ENCODE peak calls at places on chromosomes 11 and 22, in nine cellular contexts. E is hypothalamus, Q is fibroblast of pulmonary artery, D is RPMI8226, K is substantia nigra, B is GM13977, F is foreskin fibroblast, U is dermis blood vessel endothelial cell, M is left cardiac atrium. W is an unnamed sample.

GRCh38 chr22:39503590-39503989 is 1.5 kb downstream of the MIEF1 start:
- DNase-seq in M (no peak), U (no peak), B (no peak), K (no peak), F (no peak), D (peak; percentile 47), E (no peak), Q (no peak), W (no peak)

GRCh38 chr11:128789497-128790080 is 77.5 kb downstream of the KCNJ1 start:
- DNase-seq in B (no peak), Q (peak; percentile 49), M (no peak), E (no peak), D (no peak), U (no peak), F (no peak), K (no peak), W (no peak)

GRCh38 chr22:17342361-17342760 is 26.9 kb upstream of the CECR2 start:
- DNase-seq in U (no peak), B (peak; percentile 2), K (no peak), D (no peak), E (no peak), F (no peak), Q (no peak), M (no peak), W (no peak)

GRCh38 chr11:46947399-46948077 is 11.0 kb downstream of the CSTPP1 start:
- DNase-seq in Q (no peak), K (no peak), U (no peak), E (no peak), F (no peak), D (no peak), B (no peak), M (no peak), W (no peak)

GRCh38 chr11:488062-488461 is 19.0 kb downstream of the RNH1 start:
- DNase-seq in K (no peak), U (no peak), M (no peak), D (no peak), Q (no peak), B (no peak), F (no peak), E (no peak), W (no peak)

GRCh38 chr11:59206635-59207034 is 6.1 kb downstream of the MPEG1 start:
- DNase-seq in U (peak; percentile 76), B (no peak), F (peak; percentile 62), Q (peak; percentile 50), M (peak; percentile 37), E (peak; percentile 46), K (peak; percentile 21), D (peak; percentile 31), W (no peak)

GRCh38 chr11:129620705-129621104 is 194.9 kb upstream of the TMEM45B start:
- DNase-seq in B (no peak), F (peak; percentile 61), Q (no peak), M (no peak), U (no peak), D (no peak), E (no peak), K (no peak), W (no peak)

GRCh38 chr11:114622858-114623257 is 27.3 kb upstream of the NXPE4 start:
- DNase-seq in F (no peak), Q (no peak), E (no peak), M (no peak), U (no peak), B (no peak), K (no peak), D (no peak), W (no peak)

GRCh38 chr11:26276798-26277424 is 55.0 kb upstream of the ANO3 start:
- DNase-seq in F (peak; percentile 87), D (peak; percentile 45), E (peak; percentile 25), K (no peak), B (peak; percentile 7), M (peak; percentile 24), U (peak; percentile 83), Q (peak; percentile 85), W (no peak)

GRCh38 chr11:24389575-24389974 is 107.3 kb upstream of the LUZP2 start:
- DNase-seq in U (no peak), Q (no peak), B (no peak), F (no peak), M (no peak), D (no peak), K (no peak), E (no peak), W (no peak)

GRCh38 chr11:8011981-8012444 is 24.9 kb downstream of the EIF3F start:
- DNase-seq in B (no peak), E (peak; percentile 17), U (no peak), K (peak; percentile 7), F (peak; percentile 87), D (no peak), M (no peak), Q (peak; percentile 71), W (no peak)

GRCh38 chr11:66910669-66911068 is 47.5 kb downstream of the PC start:
- DNase-seq in U (no peak), M (no peak), B (no peak), E (no peak), Q (no peak), K (no peak), D (no peak), F (no peak), W (no peak)

GRCh38 chr11:8250981-8251620 is 12.6 kb downstream of the LMO1 start:
- DNase-seq in E (no peak), M (no peak), D (no peak), U (no peak), B (no peak), F (no peak), Q (no peak), K (no peak), W (no peak)

GRCh38 chr11:75583710-75584658 is 21.9 kb downstream of the SERPINH1 start:
- DNase-seq in F (peak; percentile 81), U (peak; percentile 74), K (peak; percentile 50), M (peak; percentile 81), D (no peak), Q (peak; percentile 62), B (peak; percentile 51), E (peak; percentile 75), W (no peak)

GRCh38 chr11:61152816-61153592 is 8.2 kb downstream of the VPS37C start:
- DNase-seq in E (no peak), U (peak; percentile 50), F (peak; percentile 83), Q (peak; percentile 69), M (no peak), K (no peak), D (no peak), B (no peak), W (no peak)

GRCh38 chr22:38879102-38879729 is 7.2 kb upstream of the CBX6 start:
- DNase-seq in Q (no peak), M (no peak), U (no peak), B (no peak), E (no peak), D (no peak), F (no peak), K (no peak), W (no peak)

GRCh38 chr22:50695421-50696250 is 23.0 kb downstream of the SHANK3 start:
- DNase-seq in D (no peak), Q (no peak), K (no peak), B (no peak), M (no peak), E (no peak), U (no peak), F (no peak), W (no peak)

GRCh38 chr11:69868003-69868865 is 49.0 kb upstream of the FGF3 start:
- DNase-seq in M (no peak), F (no peak), E (no peak), U (no peak), Q (no peak), K (no peak), D (no peak), B (no peak), W (no peak)

GRCh38 chr11:114166897-114167323 is 107.4 kb downstream of the ZBTB16 start:
- DNase-seq in B (no peak), Q (peak; percentile 92), U (peak; percentile 74), M (no peak), F (peak; percentile 94), E (no peak), D (peak; percentile 90), K (no peak), W (no peak)

GRCh38 chr11:100004541-100004940 is 682.5 kb upstream of the ARHGAP42 start:
- DNase-seq in B (no peak), Q (peak; percentile 25), U (no peak), D (no peak), F (no peak), M (no peak), E (no peak), K (no peak), W (no peak)

GRCh38 chr11:118051136-118051610 is 25.7 kb upstream of the TMPRSS4 start:
- DNase-seq in B (no peak), U (no peak), F (no peak), M (no peak), Q (no peak), E (no peak), D (no peak), K (no peak), W (no peak)

GRCh38 chr22:36136475-36136874 is 24.1 kb downstream of the APOL3 start:
- DNase-seq in D (no peak), M (peak; percentile 58), E (no peak), K (no peak), Q (no peak), F (peak; percentile 72), U (no peak), B (no peak), W (no peak)